ENCODE peak calls at places on chromosomes 3 and 15, in eight cellular contexts. M, H, E, N, U, V, Q and Y are unnamed samples.

GRCh38 chr3:115862099-115862498 is 238.8 kb downstream of the GAP43 start:
- DNase-seq in E (no peak), U (no peak), N (no peak), V (no peak), H (no peak), Q (no peak), M (no peak), Y (no peak)

GRCh38 chr3:172905480-172905850 is 154.9 kb downstream of the ECT2 start:
- DNase-seq in H (no peak), N (peak; percentile 30), V (no peak), U (no peak), M (no peak), E (no peak), Q (no peak), Y (no peak)

GRCh38 chr3:27675287-27675686 is 46.8 kb downstream of the EOMES start:
- DNase-seq in E (no peak), U (no peak), H (no peak), V (no peak), N (peak; percentile 85), Q (no peak), M (peak; percentile 47), Y (peak; percentile 57)

GRCh38 chr3:128168830-128169229 is 15.5 kb downstream of the EEFSEC start:
- DNase-seq in M (no peak), H (no peak), E (no peak), U (no peak), Q (no peak), N (no peak), V (no peak), Y (no peak)

GRCh38 chr3:12508316-12508715 is 24.0 kb downstream of the TSEN2 start:
- DNase-seq in N (peak; percentile 97), M (peak; percentile 100), U (no peak), Q (peak; percentile 98), V (peak; percentile 92), E (no peak), H (peak; percentile 72), Y (peak; percentile 98)

GRCh38 chr3:182241777-182242556 is 530.2 kb downstream of the SOX2 start:
- DNase-seq in Q (no peak), U (peak; percentile 28), M (no peak), H (no peak), V (no peak), N (peak; percentile 34), E (peak; percentile 64), Y (peak; percentile 89)

GRCh38 chr15:40493089-40493840 is 22.5 kb downstream of the CHST14 start:
- DNase-seq in U (no peak), N (no peak), E (no peak), V (no peak), Q (no peak), H (no peak), M (no peak), Y (no peak)

GRCh38 chr15:66877558-66878285 is 175.7 kb downstream of the SMAD6 start:
- DNase-seq in U (no peak), E (peak; percentile 13), N (peak; percentile 12), Q (no peak), V (no peak), H (no peak), M (no peak), Y (no peak)

DNA sequence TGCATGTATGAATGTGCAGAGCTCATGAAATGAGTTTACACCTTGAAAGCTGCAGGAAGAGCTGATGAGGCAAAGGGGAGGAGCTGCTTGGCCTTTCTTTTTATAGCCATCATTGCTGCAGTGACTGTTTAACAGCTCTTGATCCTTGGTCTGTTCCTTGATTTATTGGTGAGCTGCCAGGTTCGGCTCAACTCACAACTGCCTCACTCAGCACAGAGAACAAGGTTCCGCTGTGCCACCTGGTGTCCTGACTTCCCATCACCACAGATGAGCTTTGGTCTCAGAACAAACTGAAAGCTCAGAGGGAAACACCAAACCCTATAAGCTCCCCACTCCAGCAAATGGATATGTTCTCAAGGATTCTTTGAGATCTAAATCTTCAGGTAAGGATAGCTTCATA is 626.1 kb downstream of the MAGI1 start:
- DNase-seq in U (no peak), E (no peak), N (no peak), M (no peak), H (no peak), Q (no peak), V (no peak), Y (no peak)
- TF ChIP-seq CTCF in U (peak; percentile 44), E (no peak), N (no peak), M (no peak), H (no peak), Q (no peak), V (no peak), Y (no peak)

GRCh38 chr3:125139386-125139785 is 73.2 kb downstream of the SLC12A8 start:
- DNase-seq in Q (no peak), H (no peak), N (no peak), M (no peak), V (no peak), E (no peak), U (no peak), Y (no peak)

GRCh38 chr3:125142418-125142778 is 70.2 kb downstream of the SLC12A8 start:
- DNase-seq in Q (no peak), H (no peak), M (no peak), V (no peak), U (no peak), N (no peak), E (no peak), Y (no peak)

GRCh38 chr3:125140011-125140813 is 72.3 kb downstream of the SLC12A8 start:
- DNase-seq in E (no peak), V (peak; percentile 50), M (peak; percentile 61), N (peak; percentile 46), U (no peak), Q (no peak), H (no peak), Y (peak; percentile 58)

GRCh38 chr3:125141596-125142417 is 70.7 kb downstream of the SLC12A8 start:
- DNase-seq in E (peak; percentile 82), Q (no peak), N (peak; percentile 52), V (no peak), H (no peak), U (peak; percentile 62), M (no peak), Y (peak; percentile 44)

DNA sequence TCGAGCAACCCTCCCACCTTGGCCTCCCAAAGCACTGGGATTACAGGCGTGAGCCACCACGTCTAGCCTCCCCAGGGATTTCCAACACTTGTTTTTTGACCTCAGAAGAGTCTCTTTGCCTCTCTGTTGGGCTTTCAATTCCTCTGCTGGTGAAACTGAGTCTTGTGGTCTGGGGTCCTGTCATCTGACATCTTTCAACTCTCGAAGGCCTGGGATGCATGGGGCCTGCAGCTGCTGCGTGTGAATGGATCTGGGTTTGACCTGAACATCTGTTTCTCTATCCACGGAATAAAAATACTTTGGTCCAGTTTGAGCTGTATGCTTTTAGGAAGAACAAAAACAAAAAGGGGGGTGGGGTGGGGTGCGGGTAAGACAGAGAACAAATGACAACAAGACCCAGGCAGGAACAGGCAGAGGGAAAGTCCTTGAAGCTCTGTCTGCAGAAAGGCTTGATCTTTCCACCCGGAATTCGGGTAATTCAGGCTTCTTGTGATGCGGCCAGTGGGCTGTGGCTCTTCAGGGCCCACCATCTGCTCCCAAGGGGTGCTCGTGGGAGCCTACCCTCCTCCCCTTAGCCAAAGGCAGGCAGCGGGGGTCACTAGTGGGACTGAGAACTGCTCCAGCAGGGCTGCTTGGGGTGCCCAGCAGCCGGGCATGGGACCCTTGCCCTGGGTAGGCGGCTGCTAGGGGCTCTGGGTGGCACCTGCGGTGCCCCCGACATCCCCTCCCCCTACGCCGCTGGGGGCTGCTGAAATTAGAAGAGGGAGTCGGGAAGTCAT is 71.5 kb downstream of the SLC12A8 start:
- DNase-seq in V (no peak), U (no peak), H (no peak), N (no peak), M (no peak), E (no peak), Q (no peak), Y (peak; percentile 44)
- H3K4me3 ChIP-seq in V (no peak overlapping the region), U (peak overlapping the region; percentile 59), H (no peak overlapping the region), N (no peak overlapping the region), M (no peak overlapping the region), E (peak overlapping the region; percentile 45), Q (no peak overlapping the region), Y (no peak overlapping the region)

GRCh38 chr3:4721511-4721911 is 228.4 kb downstream of the ITPR1 start:
- DNase-seq in U (no peak), N (peak; percentile 74), M (peak; percentile 95), Q (peak; percentile 76), H (no peak), V (peak; percentile 65), E (no peak), Y (peak; percentile 94)

GRCh38 chr3:4719011-4719649 is 226.0 kb downstream of the ITPR1 start:
- DNase-seq in H (no peak), Q (peak; percentile 24), U (no peak), E (no peak), V (no peak), N (no peak), M (peak; percentile 67), Y (peak; percentile 31)

GRCh38 chr3:4722103-4722502 is 229.0 kb downstream of the ITPR1 start:
- DNase-seq in Q (no peak), U (no peak), N (peak; percentile 82), V (no peak), M (peak; percentile 73), H (no peak), E (peak; percentile 69), Y (peak; percentile 81)

GRCh38 chr3:4718179-4718736 is 225.1 kb downstream of the ITPR1 start:
- DNase-seq in U (no peak), V (no peak), N (no peak), H (no peak), M (no peak), E (no peak), Q (no peak), Y (no peak)

DNA sequence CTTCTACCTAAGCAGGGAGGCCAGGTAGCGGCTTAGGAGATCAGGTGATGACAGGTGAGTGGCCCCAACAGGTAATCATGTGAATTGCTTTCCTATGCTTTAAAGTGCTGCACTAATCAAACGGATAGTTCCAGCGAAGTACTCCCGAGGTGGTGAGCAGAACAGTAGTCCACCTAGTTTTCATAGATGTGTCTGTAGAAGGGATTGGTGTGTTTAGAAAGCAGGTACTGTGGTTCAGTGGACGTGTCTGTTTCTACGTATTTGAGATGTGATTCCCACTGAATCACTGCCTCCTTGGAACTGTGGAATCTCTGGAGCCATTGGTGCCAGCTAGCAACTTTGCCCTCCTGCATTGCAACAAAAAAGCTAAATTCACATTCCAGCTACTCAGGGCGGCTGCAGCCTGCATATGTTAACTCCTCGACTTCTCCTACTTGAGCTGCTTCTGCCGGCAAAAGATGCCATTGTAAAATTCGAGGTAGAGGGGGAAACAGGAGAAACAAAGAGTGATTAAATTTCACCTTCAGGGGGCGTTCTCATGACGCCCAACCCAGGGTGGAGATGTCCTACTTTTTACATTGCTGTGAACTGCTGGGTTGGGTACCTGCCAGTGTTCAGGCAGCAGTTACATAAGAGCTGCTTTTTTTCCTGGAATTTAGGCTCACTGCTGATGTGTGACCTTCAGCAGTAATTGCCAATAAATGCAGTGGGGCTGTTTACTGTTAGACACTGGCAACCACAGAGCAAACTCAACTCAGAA is 227.3 kb downstream of the ITPR1 start:
- DNase-seq in N (peak; percentile 93), Q (no peak), E (peak; percentile 91), M (peak; percentile 71), V (no peak), H (no peak), U (peak; percentile 45), Y (peak; percentile 88)
- TF ChIP-seq CTCF in N (peak; percentile 47), Q (peak; percentile 25), E (peak; percentile 14), M (peak; percentile 42), V (peak; percentile 27), H (peak; percentile 72), U (peak; percentile 65), Y (peak; percentile 44)

GRCh38 chr3:9843715-9844438 is at the start of gene RPUSD3:
- DNase-seq in H (peak; percentile 93), V (peak; percentile 67), Q (peak; percentile 90), M (peak; percentile 93), E (peak; percentile 99), N (peak; percentile 97), U (peak; percentile 99), Y (peak; percentile 95)

GRCh38 chr3:9846931-9847488 is 3.2 kb upstream of the RPUSD3 start:
- DNase-seq in N (no peak), U (no peak), M (no peak), Q (no peak), E (no peak), H (no peak), V (no peak), Y (no peak)

GRCh38 chr3:9841015-9841414 is 2.8 kb downstream of the RPUSD3 start:
- DNase-seq in N (no peak), U (no peak), Q (no peak), M (no peak), H (no peak), E (no peak), V (no peak), Y (no peak)

DNA sequence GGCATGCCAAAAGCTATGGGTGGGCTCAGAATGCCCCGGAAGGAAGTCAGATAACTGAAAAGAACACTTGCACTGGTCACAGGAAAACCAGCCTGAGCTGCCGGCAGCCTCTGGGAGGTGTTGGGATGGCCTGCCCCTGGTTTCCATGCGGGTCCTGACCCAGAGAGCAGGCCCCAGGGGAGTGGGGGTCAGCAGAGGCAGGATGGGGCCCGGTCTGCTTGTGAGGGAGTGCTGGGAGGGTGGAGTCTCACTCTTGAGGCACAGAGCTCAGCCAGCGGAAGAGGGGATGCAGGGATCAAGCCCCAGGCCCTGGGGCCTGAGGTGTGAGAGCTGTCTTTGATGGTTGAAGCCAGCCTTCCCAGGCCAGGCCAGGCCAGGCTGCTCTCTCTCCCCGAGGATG is 2.4 kb upstream of the RPUSD3 start:
- DNase-seq in U (no peak), N (no peak), H (no peak), Q (no peak), E (no peak), M (no peak), V (no peak), Y (no peak)
- H3K4me3 ChIP-seq in U (no peak overlapping the region), N (no peak overlapping the region), H (no peak overlapping the region), Q (no peak overlapping the region), E (no peak overlapping the region), M (no peak overlapping the region), V (no peak overlapping the region), Y (no peak overlapping the region)